ENCODE peak calls at places on chromosome 21, in eight cellular contexts. One of them, this sample, is unnamed.

GRCh38 chr21:31725202-31725840 is 6.6 kb downstream of the SCAF4 start:
- DNase-seq in omental fat pad: no peak
- DNase-seq in brain pericyte: no peak
- DNase-seq in progenitor cell of endocrine pancreas: no peak
- DNase-seq in AG09309: no peak
- DNase-seq in NCI-H2107: no peak
- DNase-seq in left cardiac atrium: no peak
- DNase-seq in HS-5: no peak
- DNase-seq in this sample: no peak

GRCh38 chr21:24594082-24594481 is 1013.2 kb downstream of the MRPL39 start:
- DNase-seq in omental fat pad: no peak
- DNase-seq in brain pericyte: no peak
- DNase-seq in progenitor cell of endocrine pancreas: no peak
- DNase-seq in AG09309: no peak
- DNase-seq in NCI-H2107: no peak
- DNase-seq in left cardiac atrium: no peak
- DNase-seq in HS-5: no peak
- DNase-seq in this sample: no peak

GRCh38 chr21:42747267-42747701 is 93.9 kb downstream of the PDE9A start:
- DNase-seq in omental fat pad: no peak
- DNase-seq in brain pericyte: no peak
- DNase-seq in progenitor cell of endocrine pancreas: no peak
- DNase-seq in AG09309: no peak
- DNase-seq in NCI-H2107: no peak
- DNase-seq in left cardiac atrium: no peak
- DNase-seq in HS-5: no peak
- DNase-seq in this sample: no peak

GRCh38 chr21:33949516-33950424 is 34.2 kb upstream of the ATP5PO start:
- DNase-seq in omental fat pad: no peak
- DNase-seq in brain pericyte: no peak
- DNase-seq in progenitor cell of endocrine pancreas: no peak
- DNase-seq in AG09309: no peak
- DNase-seq in NCI-H2107: no peak
- DNase-seq in left cardiac atrium: no peak
- DNase-seq in HS-5: no peak
- DNase-seq in this sample: no peak

GRCh38 chr21:27244796-27245195 is 277.9 kb upstream of the ADAMTS5 start:
- DNase-seq in omental fat pad: no peak
- DNase-seq in brain pericyte: no peak
- DNase-seq in progenitor cell of endocrine pancreas: no peak
- DNase-seq in AG09309: no peak
- DNase-seq in NCI-H2107: no peak
- DNase-seq in left cardiac atrium: no peak
- DNase-seq in HS-5: no peak
- DNase-seq in this sample: no peak

GRCh38 chr21:32565856-32566465 is 19.4 kb downstream of the TCP10L start:
- DNase-seq in omental fat pad: no peak
- DNase-seq in brain pericyte: no peak
- DNase-seq in progenitor cell of endocrine pancreas: no peak
- DNase-seq in AG09309: no peak
- DNase-seq in NCI-H2107: no peak
- DNase-seq in left cardiac atrium: no peak
- DNase-seq in HS-5: no peak
- DNase-seq in this sample: no peak

GRCh38 chr21:34743831-34744230 is 75.0 kb downstream of the CLIC6 start:
- DNase-seq in omental fat pad: no peak
- DNase-seq in brain pericyte: no peak
- DNase-seq in progenitor cell of endocrine pancreas: no peak
- DNase-seq in AG09309: peak; percentile 88
- DNase-seq in NCI-H2107: no peak
- DNase-seq in left cardiac atrium: peak; percentile 59
- DNase-seq in HS-5: peak; percentile 71
- DNase-seq in this sample: no peak

GRCh38 chr21:38266732-38267131 is 9.9 kb downstream of the KCNJ15 start:
- DNase-seq in omental fat pad: no peak
- DNase-seq in brain pericyte: no peak
- DNase-seq in progenitor cell of endocrine pancreas: no peak
- DNase-seq in AG09309: no peak
- DNase-seq in NCI-H2107: no peak
- DNase-seq in left cardiac atrium: no peak
- DNase-seq in HS-5: peak; percentile 65
- DNase-seq in this sample: no peak

GRCh38 chr21:32135401-32136363 is 143.2 kb downstream of the MIS18A start:
- DNase-seq in omental fat pad: no peak
- DNase-seq in brain pericyte: no peak
- DNase-seq in progenitor cell of endocrine pancreas: no peak
- DNase-seq in AG09309: peak; percentile 2
- DNase-seq in NCI-H2107: no peak
- DNase-seq in left cardiac atrium: no peak
- DNase-seq in HS-5: peak; percentile 79
- DNase-seq in this sample: no peak

GRCh38 chr21:20874202-20874601 is 124.0 kb upstream of the NCAM2 start:
- DNase-seq in omental fat pad: no peak
- DNase-seq in brain pericyte: no peak
- DNase-seq in progenitor cell of endocrine pancreas: no peak
- DNase-seq in AG09309: no peak
- DNase-seq in NCI-H2107: no peak
- DNase-seq in left cardiac atrium: no peak
- DNase-seq in HS-5: no peak
- DNase-seq in this sample: no peak

GRCh38 chr21:15062566-15062965 is 2.2 kb downstream of the NRIP1 start:
- DNase-seq in omental fat pad: no peak
- DNase-seq in brain pericyte: no peak
- DNase-seq in progenitor cell of endocrine pancreas: no peak
- DNase-seq in AG09309: no peak
- DNase-seq in NCI-H2107: no peak
- DNase-seq in left cardiac atrium: no peak
- DNase-seq in HS-5: no peak
- DNase-seq in this sample: no peak

This sample was measured in uterus.